ENCODE peak calls at places on chromosomes 7 and 10, in six cellular contexts. J, S, K, F, R and T are unnamed samples.

GRCh38 chr10:121838149-121838548 is 89.7 kb downstream of the ATE1 start:
- DNase-seq in J (no peak), S (peak), K (no peak), F (no peak), R (no peak), T (no peak)

GRCh38 chr10:69492091-69492745 is 41.0 kb downstream of the TSPAN15 start:
- DNase-seq in J (no peak), S (no peak), K (no peak), F (no peak), R (no peak), T (no peak)

GRCh38 chr7:98559958-98560357 is 57.1 kb upstream of the NPTX2 start:
- DNase-seq in J (no peak), S (peak), K (no peak), F (no peak), R (no peak), T (no peak)

GRCh38 chr10:107800061-107800460 is 635.6 kb upstream of the SORCS1 start:
- DNase-seq in J (no peak), S (no peak), K (no peak), F (no peak), R (no peak), T (no peak)

GRCh38 chr10:133224861-133225366 is 5.1 kb upstream of the UTF1 start:
- DNase-seq in J (no peak), S (peak), K (no peak), F (no peak), R (no peak), T (no peak)

GRCh38 chr10:43348511-43349312 is 22.7 kb upstream of the FXYD4 start:
- DNase-seq in J (peak), S (peak), K (peak), F (peak), R (peak), T (peak)

GRCh38 chr7:96418600-96418999 is 96.7 kb upstream of the SLC25A13 start:
- DNase-seq in J (no peak), S (no peak), K (no peak), F (no peak), R (no peak), T (no peak)

GRCh38 chr10:17607603-17608332 is 9.4 kb downstream of the HACD1 start:
- DNase-seq in J (no peak), S (peak), K (no peak), F (peak), R (no peak), T (peak)

GRCh38 chr10:10785627-10786333 is 231.9 kb upstream of the CELF2 start:
- DNase-seq in J (no peak), S (no peak), K (no peak), F (peak), R (peak), T (no peak)

GRCh38 chr7:102392332-102392731 is 3.8 kb upstream of the PRKRIP1 start:
- DNase-seq in J (no peak), S (no peak), K (no peak), F (no peak), R (no peak), T (no peak)

GRCh38 chr10:99908512-99908911 is 101.2 kb downstream of the DNMBP start:
- DNase-seq in J (no peak), S (peak), K (no peak), F (no peak), R (no peak), T (no peak)

GRCh38 chr10:68870061-68870460 is 31.1 kb upstream of the DDX50 start:
- DNase-seq in J (no peak), S (no peak), K (no peak), F (no peak), R (no peak), T (no peak)

GRCh38 chr10:7053195-7053594 is 357.6 kb downstream of the SFMBT2 start:
- DNase-seq in J (no peak), S (no peak), K (no peak), F (no peak), R (no peak), T (no peak)

GRCh38 chr7:131522325-131522920 is 34.0 kb downstream of the PODXL start:
- DNase-seq in J (no peak), S (no peak), K (no peak), F (no peak), R (no peak), T (no peak)

GRCh38 chr10:99540339-99540672 is 7.6 kb downstream of the NKX2-3 start:
- DNase-seq in J (no peak), S (no peak), K (no peak), F (no peak), R (no peak), T (no peak)

GRCh38 chr10:31919010-31919409 is 9.6 kb downstream of the ARHGAP12 start:
- DNase-seq in J (no peak), S (no peak), K (no peak), F (no peak), R (no peak), T (no peak)

GRCh38 chr7:29490094-29490607 is 73.5 kb upstream of the PRR15 start:
- DNase-seq in J (no peak), S (no peak), K (no peak), F (no peak), R (no peak), T (no peak)

GRCh38 chr10:44384601-44385422 is at the start of gene CXCL12:
- DNase-seq in J (peak), S (no peak), K (no peak), F (no peak), R (no peak), T (no peak)

GRCh38 chr7:7504910-7505704 is 30.6 kb downstream of the COL28A1 start:
- DNase-seq in J (no peak), S (no peak), K (no peak), F (no peak), R (no peak), T (no peak)

GRCh38 chr10:109957092-109957797 is 33.9 kb upstream of the XPNPEP1 start:
- DNase-seq in J (no peak), S (no peak), K (no peak), F (no peak), R (no peak), T (no peak)

GRCh38 chr10:117670116-117670515 is 127.6 kb downstream of the EMX2 start:
- DNase-seq in J (no peak), S (no peak), K (no peak), F (no peak), R (no peak), T (no peak)

GRCh38 chr7:8290645-8291308 is 28.8 kb upstream of the ICA1 start:
- DNase-seq in J (no peak), S (no peak), K (no peak), F (no peak), R (no peak), T (no peak)